ENCODE peak calls at places on chromosomes 7 and 10, in four cellular contexts. One of them, this sample, is unnamed.

GRCh38 chr10:73785721-73786511 is 510 bp downstream of the ZSWIM8 start:
- DNase-seq in HCT116: no peak
- DNase-seq in GM12891: no peak
- DNase-seq in stomach: peak
- DNase-seq in this sample: peak

GRCh38 chr7:123270553-123270952 is 70.8 kb upstream of the SLC13A1 start:
- DNase-seq in stomach: no peak
- DNase-seq in HCT116: no peak
- DNase-seq in GM12891: no peak
- DNase-seq in this sample: no peak

GRCh38 chr10:97584060-97584797 is at the start of gene HOGA1:
- DNase-seq in stomach: no peak
- DNase-seq in HCT116: peak
- DNase-seq in GM12891: no peak
- DNase-seq in this sample: peak

GRCh38 chr10:21427804-21428481 is 97.5 kb downstream of the SKIDA1 start:
- DNase-seq in stomach: no peak
- DNase-seq in GM12891: no peak
- DNase-seq in HCT116: peak
- DNase-seq in this sample: no peak

GRCh38 chr7:153327683-153328082 is 568.1 kb downstream of the ACTR3B start:
- DNase-seq in stomach: no peak
- DNase-seq in GM12891: no peak
- DNase-seq in HCT116: no peak
- DNase-seq in this sample: no peak

GRCh38 chr7:32093415-32094408 is 23.5 kb upstream of the PDE1C start:
- DNase-seq in stomach: peak
- DNase-seq in GM12891: no peak
- DNase-seq in HCT116: no peak
- DNase-seq in this sample: no peak

GRCh38 chr7:14806886-14807285 is 95.7 kb downstream of the DGKB start:
- DNase-seq in HCT116: no peak
- DNase-seq in GM12891: no peak
- DNase-seq in stomach: no peak
- DNase-seq in this sample: no peak

GRCh38 chr10:57018452-57018851 is 657.4 kb upstream of the ZWINT start:
- DNase-seq in HCT116: no peak
- DNase-seq in GM12891: no peak
- DNase-seq in stomach: no peak
- DNase-seq in this sample: no peak

GRCh38 chr7:2196381-2197378 is 36.1 kb downstream of the MAD1L1 start:
- DNase-seq in stomach: peak
- DNase-seq in GM12891: no peak
- DNase-seq in HCT116: no peak
- DNase-seq in this sample: no peak

GRCh38 chr7:27192546-27193334 is 7.2 kb downstream of the HOXA13 start:
- DNase-seq in GM12891: no peak
- DNase-seq in HCT116: no peak
- DNase-seq in stomach: no peak
- DNase-seq in this sample: no peak

GRCh38 chr7:125878990-125879389 is 949.4 kb upstream of the POT1 start:
- DNase-seq in HCT116: peak
- DNase-seq in GM12891: no peak
- DNase-seq in stomach: no peak
- DNase-seq in this sample: no peak

GRCh38 chr7:126783613-126784012 is 469.1 kb downstream of the GRM8 start:
- DNase-seq in stomach: no peak
- DNase-seq in GM12891: no peak
- DNase-seq in HCT116: no peak
- DNase-seq in this sample: no peak

GRCh38 chr7:5043661-5044060 is 2.0 kb upstream of the RBAK start:
- DNase-seq in HCT116: no peak
- DNase-seq in stomach: no peak
- DNase-seq in GM12891: no peak
- DNase-seq in this sample: no peak

GRCh38 chr7:5041047-5041446 is 4.6 kb upstream of the RBAK start:
- DNase-seq in HCT116: no peak
- DNase-seq in stomach: no peak
- DNase-seq in GM12891: no peak
- DNase-seq in this sample: no peak

DNA sequence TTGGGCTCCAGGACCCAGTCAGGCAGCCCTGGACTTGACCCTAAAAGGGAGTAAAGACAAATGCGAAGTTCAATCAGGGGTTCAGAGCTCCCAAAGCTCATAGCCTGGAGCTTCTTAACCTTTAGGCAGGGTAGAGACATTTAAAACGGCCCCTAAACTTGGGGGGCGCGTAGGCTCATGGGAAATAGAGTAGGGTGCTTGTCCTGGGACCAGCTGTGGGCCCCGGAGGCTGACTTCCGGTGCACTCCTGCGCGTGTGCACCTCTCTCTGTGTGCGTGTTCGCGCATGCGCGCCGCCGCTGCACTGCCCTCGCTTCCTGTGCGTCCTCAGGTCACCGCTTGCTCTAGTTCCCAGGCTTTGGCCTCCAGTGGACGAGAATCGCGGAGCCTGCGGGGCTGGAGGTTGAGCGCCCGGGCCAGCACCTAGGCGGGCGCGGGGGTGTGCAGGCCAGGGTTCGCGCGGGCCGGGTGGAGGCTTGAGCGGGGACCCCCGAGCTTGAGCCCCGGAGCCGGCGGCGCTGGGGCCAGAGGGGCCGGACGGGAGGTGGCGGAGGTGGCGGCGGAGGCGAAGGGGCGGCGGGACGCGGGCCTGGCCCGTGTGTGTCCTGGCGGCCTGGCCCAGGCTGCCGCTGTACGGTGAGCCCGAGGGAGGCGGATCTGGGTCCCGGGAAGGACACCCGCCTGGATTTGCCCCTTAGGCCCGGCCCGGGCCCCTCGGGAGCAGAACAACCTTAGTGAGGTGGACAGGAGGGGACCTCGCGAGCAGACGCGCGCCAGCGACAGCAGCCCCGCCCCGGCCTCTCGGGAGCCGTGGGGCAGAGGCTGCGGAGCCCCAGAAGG is at the start of gene RBAK:
- DNase-seq in GM12891: peak
- DNase-seq in stomach: peak
- DNase-seq in HCT116: peak
- DNase-seq in this sample: peak
- TF ChIP-seq POLR2A in GM12891: peak
- TF ChIP-seq POLR2A in stomach: no peak
- TF ChIP-seq POLR2A in HCT116: peak
- TF ChIP-seq POLR2A in this sample: peak

GRCh38 chr7:73496626-73497025 is 25.5 kb downstream of the BAZ1B start:
- DNase-seq in HCT116: no peak
- DNase-seq in GM12891: no peak
- DNase-seq in stomach: no peak
- DNase-seq in this sample: no peak
- TF ChIP-seq POLR2A in HCT116: no peak
- TF ChIP-seq POLR2A in GM12891: no peak
- TF ChIP-seq POLR2A in stomach: no peak
- TF ChIP-seq POLR2A in this sample: no peak

GRCh38 chr7:102425639-102426267 is 7.6 kb upstream of the ORAI2 start:
- DNase-seq in HCT116: no peak
- DNase-seq in GM12891: peak
- DNase-seq in stomach: peak
- DNase-seq in this sample: no peak
- TF ChIP-seq POLR2A in HCT116: no peak
- TF ChIP-seq POLR2A in GM12891: peak
- TF ChIP-seq POLR2A in stomach: no peak
- TF ChIP-seq POLR2A in this sample: no peak

DNA sequence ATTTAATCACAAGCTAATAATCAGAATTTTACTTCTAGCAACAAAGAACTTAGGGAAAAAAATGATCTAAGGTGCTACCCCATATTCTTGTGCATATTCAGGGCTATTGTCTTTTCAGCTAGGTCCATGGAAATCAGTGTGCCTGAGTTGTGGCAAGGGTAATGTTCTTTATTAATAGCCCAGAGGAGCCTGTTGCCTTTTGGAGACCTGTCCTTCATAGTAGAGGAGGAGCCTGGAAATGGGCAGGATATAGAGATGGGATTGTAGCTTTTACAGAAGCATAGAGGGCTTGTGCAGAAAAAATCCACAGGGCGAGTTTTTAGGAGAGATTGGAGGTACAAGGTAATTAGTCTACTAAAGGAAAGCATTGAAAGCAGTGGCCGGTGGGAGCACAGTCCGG is 38.9 kb downstream of the AGK start:
- DNase-seq in stomach: no peak
- DNase-seq in HCT116: no peak
- DNase-seq in GM12891: no peak
- DNase-seq in this sample: no peak
- TF ChIP-seq POLR2A in stomach: no peak
- TF ChIP-seq POLR2A in HCT116: no peak
- TF ChIP-seq POLR2A in GM12891: no peak
- TF ChIP-seq POLR2A in this sample: no peak

DNA sequence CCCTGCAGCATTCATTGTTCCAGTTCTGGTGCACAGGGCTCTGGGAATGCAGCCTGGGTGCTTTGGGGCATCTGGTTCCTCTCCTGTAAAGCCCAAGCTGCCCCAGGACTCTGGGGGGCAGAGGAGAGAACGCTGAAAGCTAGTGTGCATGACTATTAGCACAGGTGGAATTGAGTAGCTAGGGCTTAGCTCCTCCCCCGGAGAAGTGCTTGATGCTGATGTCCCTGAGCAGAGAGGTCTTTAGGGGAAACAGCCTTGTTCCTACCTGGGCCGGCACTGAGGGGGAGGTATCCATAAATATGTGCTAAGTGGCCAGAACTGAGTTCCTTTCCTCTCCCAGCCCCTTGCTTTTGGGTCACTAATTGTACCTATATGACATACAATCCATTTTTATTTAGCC is 3.9 kb downstream of the ADCY1 start:
- DNase-seq in stomach: no peak
- DNase-seq in HCT116: no peak
- DNase-seq in GM12891: no peak
- DNase-seq in this sample: no peak
- TF ChIP-seq POLR2A in stomach: no peak
- TF ChIP-seq POLR2A in HCT116: no peak
- TF ChIP-seq POLR2A in GM12891: no peak
- TF ChIP-seq POLR2A in this sample: no peak

GRCh38 chr7:42856605-42856987 is 55.3 kb downstream of the C7orf25 start:
- DNase-seq in HCT116: no peak
- DNase-seq in GM12891: no peak
- DNase-seq in stomach: no peak
- DNase-seq in this sample: no peak
- TF ChIP-seq POLR2A in HCT116: no peak
- TF ChIP-seq POLR2A in GM12891: no peak
- TF ChIP-seq POLR2A in stomach: no peak
- TF ChIP-seq POLR2A in this sample: no peak